ENCODE peak calls at places on chromosome X, in ten cellular contexts. O is activated T-cell treated with anti-CD3 and anti-CD28 coated beads for 1 hour; T is MV-4-11; G is hypothalamus; I is spleen; N is heart left ventricle; L is breast epithelium; K is stimulated activated effector memory CD8-positive, alpha-beta T cell treated with anti-CD3 and anti-CD28 coated beads, Interleukin-12 subunit alpha, Interleukin-12 subunit beta, amount 100 ng/mL, for 72 hours; W is mesothelial cell of epicardium; F is HepG2. E is an unnamed sample.

GRCh38 chrX:119071381-119071780 is 1.4 kb upstream of the CT47C1 start:
- DNase-seq in K (no peak), W (no peak), G (no peak), I (no peak), F (no peak), L (no peak), N (no peak), T (peak; percentile 42), O (no peak), E (no peak)

GRCh38 chrX:118116308-118117068 is at the start of gene KLHL13:
- DNase-seq in K (no peak), I (peak; percentile 77), F (no peak), L (peak; percentile 30), N (peak; percentile 57), T (no peak), W (peak; percentile 22), O (peak; percentile 0), G (peak; percentile 14), E (peak; percentile 41)

GRCh38 chrX:72048515-72049455 is 82.9 kb downstream of the RTL5 start:
- DNase-seq in N (no peak), G (no peak), L (no peak), K (no peak), W (no peak), O (no peak), F (no peak), T (no peak), I (no peak), E (no peak)

GRCh38 chrX:134542485-134542884 is 82.5 kb downstream of the HPRT1 start:
- DNase-seq in G (no peak), I (no peak), N (no peak), W (no peak), F (no peak), O (no peak), K (no peak), L (no peak), T (peak; percentile 56), E (no peak)

GRCh38 chrX:150018931-150019331 is 80.6 kb upstream of the EOLA2 start:
- DNase-seq in G (no peak), N (no peak), O (no peak), I (no peak), K (no peak), W (no peak), T (no peak), F (peak; percentile 15), L (no peak), E (no peak)

GRCh38 chrX:109399831-109400230 is 82.1 kb downstream of the GUCY2F start:
- DNase-seq in W (no peak), L (no peak), O (no peak), G (no peak), F (no peak), K (no peak), T (no peak), N (no peak), I (no peak), E (no peak)

GRCh38 chrX:47212381-47213293 is 5.8 kb upstream of the CDK16 start:
- DNase-seq in K (no peak), O (no peak), W (no peak), N (no peak), T (no peak), I (peak; percentile 65), F (no peak), G (no peak), L (no peak), E (no peak)

GRCh38 chrX:124605518-124605917 is 259.2 kb downstream of the SH2D1A start:
- DNase-seq in T (no peak), K (no peak), L (no peak), I (no peak), F (no peak), G (no peak), W (no peak), N (no peak), O (no peak), E (no peak)

GRCh38 chrX:1435241-1435900 is 17.3 kb downstream of the ASMTL start:
- DNase-seq in N (peak; percentile 25), W (no peak), G (no peak), F (no peak), I (peak; percentile 70), K (no peak), O (no peak), L (no peak), T (no peak), E (no peak)

GRCh38 chrX:119417842-119418241 is 18.7 kb downstream of the SLC25A43 start:
- DNase-seq in I (no peak), K (no peak), T (peak; percentile 29), F (peak; percentile 21), G (no peak), W (no peak), O (no peak), N (no peak), L (no peak), E (no peak)

GRCh38 chrX:57286507-57287251 is at the start of gene FAAH2:
- DNase-seq in L (peak; percentile 73), F (peak; percentile 57), K (peak; percentile 2), T (no peak), O (peak; percentile 38), I (peak; percentile 66), G (no peak), W (no peak), N (no peak), E (peak; percentile 1)

GRCh38 chrX:7198499-7198898 is 50.5 kb upstream of the PUDP start:
- DNase-seq in N (no peak), G (no peak), O (no peak), T (no peak), W (no peak), L (no peak), F (no peak), I (no peak), K (no peak), E (no peak)

GRCh38 chrX:135086197-135086854 is 34.0 kb downstream of the ETDB start:
- DNase-seq in G (no peak), N (no peak), L (no peak), F (peak; percentile 39), W (no peak), O (no peak), K (peak; percentile 5), I (no peak), T (peak; percentile 41), E (no peak)

GRCh38 chrX:41045960-41046567 is 39.2 kb upstream of the USP9X start:
- DNase-seq in I (no peak), G (no peak), N (no peak), L (no peak), F (no peak), O (no peak), W (no peak), T (peak; percentile 47), K (no peak), E (no peak)

GRCh38 chrX:22300130-22300529 is 27.4 kb downstream of the CBLL2 start:
- DNase-seq in G (no peak), N (no peak), I (no peak), F (no peak), T (peak; percentile 73), L (no peak), W (no peak), O (no peak), K (no peak), E (no peak)

GRCh38 chrX:66110112-66110511 is 53.9 kb upstream of the HEPH start:
- DNase-seq in G (no peak), W (no peak), L (no peak), N (no peak), I (no peak), O (no peak), F (no peak), K (no peak), T (peak; percentile 61), E (peak; percentile 1)

GRCh38 chrX:10549280-10549679 is 71.1 kb downstream of the MID1 start:
- DNase-seq in G (no peak), K (no peak), F (no peak), W (no peak), I (no peak), T (no peak), L (no peak), O (no peak), N (no peak), E (no peak)

GRCh38 chrX:29215251-29215650 is 628.0 kb downstream of the IL1RAPL1 start:
- DNase-seq in G (no peak), K (no peak), T (no peak), W (no peak), I (no peak), N (no peak), F (no peak), O (no peak), L (no peak), E (no peak)

GRCh38 chrX:71253253-71254091 is 468 bp downstream of the ZMYM3 start:
- DNase-seq in O (peak; percentile 16), N (peak; percentile 68), F (peak; percentile 13), W (no peak), T (peak; percentile 19), L (no peak), I (peak; percentile 81), K (no peak), G (peak; percentile 1), E (peak; percentile 38)

GRCh38 chrX:149760965-149761364 is 12.9 kb upstream of the HSFX1 start:
- DNase-seq in T (no peak), I (peak; percentile 44), F (no peak), L (no peak), G (no peak), K (no peak), O (no peak), W (no peak), N (no peak), E (no peak)

GRCh38 chrX:1212532-1212931 is at the start of gene CRLF2:
- DNase-seq in F (no peak), W (no peak), I (peak; percentile 27), T (peak; percentile 95), K (no peak), O (no peak), N (no peak), L (no peak), G (no peak), E (no peak)

GRCh38 chrX:154412468-154412867 is 1.1 kb downstream of the TAFAZZIN start:
- DNase-seq in W (no peak), T (peak; percentile 39), G (no peak), F (no peak), O (peak; percentile 19), K (no peak), N (no peak), I (peak; percentile 90), L (no peak), E (no peak)

GRCh38 chrX:66914082-66914481 is 275.2 kb upstream of the EDA2R start:
- DNase-seq in G (no peak), T (peak; percentile 85), F (peak; percentile 0), N (no peak), O (no peak), W (no peak), L (no peak), I (no peak), K (no peak), E (no peak)

GRCh38 chrX:85109235-85109634 is 105.6 kb downstream of the APOOL start:
- DNase-seq in I (no peak), O (no peak), L (no peak), T (no peak), N (no peak), K (no peak), W (no peak), F (peak; percentile 12), G (no peak), E (peak; percentile 4)

GRCh38 chrX:3046253-3046909 is 5.1 kb downstream of the ARSF start:
- DNase-seq in O (no peak), W (no peak), L (no peak), I (no peak), G (no peak), F (no peak), T (peak; percentile 7), K (no peak), N (no peak), E (no peak)

GRCh38 chrX:70422886-70423336 is at the start of gene GDPD2:
- DNase-seq in I (no peak), W (no peak), K (no peak), T (no peak), N (no peak), G (peak; percentile 22), L (no peak), F (peak; percentile 50), O (no peak), E (no peak)

GRCh38 chrX:131083510-131084142 is 25.5 kb downstream of the ARHGAP36 start:
- DNase-seq in G (no peak), F (peak; percentile 2), N (no peak), W (no peak), I (peak; percentile 58), K (no peak), T (no peak), O (no peak), L (no peak), E (no peak)

GRCh38 chrX:35800479-35800878 is 2.3 kb downstream of the MAGEB16 start:
- DNase-seq in K (no peak), L (no peak), O (no peak), G (no peak), W (no peak), I (no peak), F (no peak), T (no peak), N (no peak), E (no peak)

E was measured in GM12892.